ENCODE peak calls at places on chromosome 16, in nine cellular contexts. One of them, this sample, is unnamed.

GRCh38 chr16:1224558-1224957 is 510 bp downstream of the TPSG1 start:
- DNase-seq in lower leg skin: no peak
- DNase-seq in CD8-positive, alpha-beta T cell: no peak
- DNase-seq in HFF-Myc: no peak
- DNase-seq in AG04450: no peak
- DNase-seq in psoas muscle: no peak
- DNase-seq in testis: no peak
- DNase-seq in neural progenitor cell: no peak
- DNase-seq in Panc1: no peak
- DNase-seq in this sample: no peak

GRCh38 chr16:49092704-49093103 is 188.9 kb downstream of the CBLN1 start:
- DNase-seq in lower leg skin: no peak
- DNase-seq in CD8-positive, alpha-beta T cell: no peak
- DNase-seq in HFF-Myc: no peak
- DNase-seq in AG04450: no peak
- DNase-seq in psoas muscle: no peak
- DNase-seq in testis: no peak
- DNase-seq in neural progenitor cell: no peak
- DNase-seq in Panc1: no peak
- DNase-seq in this sample: no peak

GRCh38 chr16:74731853-74732477 is 31.3 kb upstream of the MLKL start:
- DNase-seq in lower leg skin: no peak
- DNase-seq in CD8-positive, alpha-beta T cell: no peak
- DNase-seq in HFF-Myc: no peak
- DNase-seq in AG04450: no peak
- DNase-seq in psoas muscle: no peak
- DNase-seq in testis: no peak
- DNase-seq in neural progenitor cell: no peak
- DNase-seq in Panc1: no peak
- DNase-seq in this sample: no peak

GRCh38 chr16:30429678-30430427 is at the start of gene DCTPP1:
- DNase-seq in lower leg skin: peak; percentile 97
- DNase-seq in CD8-positive, alpha-beta T cell: peak; percentile 89
- DNase-seq in HFF-Myc: peak; percentile 98
- DNase-seq in AG04450: peak; percentile 91
- DNase-seq in psoas muscle: peak; percentile 94
- DNase-seq in testis: peak; percentile 98
- DNase-seq in neural progenitor cell: peak; percentile 99
- DNase-seq in Panc1: peak; percentile 99
- DNase-seq in this sample: peak; percentile 96

GRCh38 chr16:55656695-55657092 is 906 bp downstream of the SLC6A2 start:
- DNase-seq in lower leg skin: no peak
- DNase-seq in CD8-positive, alpha-beta T cell: no peak
- DNase-seq in HFF-Myc: no peak
- DNase-seq in AG04450: no peak
- DNase-seq in psoas muscle: no peak
- DNase-seq in testis: no peak
- DNase-seq in neural progenitor cell: no peak
- DNase-seq in Panc1: no peak
- DNase-seq in this sample: no peak

GRCh38 chr16:69820926-69821541 is 58.9 kb downstream of the WWP2 start:
- DNase-seq in lower leg skin: no peak
- DNase-seq in CD8-positive, alpha-beta T cell: no peak
- DNase-seq in HFF-Myc: peak; percentile 48
- DNase-seq in AG04450: no peak
- DNase-seq in psoas muscle: peak; percentile 23
- DNase-seq in testis: peak; percentile 74
- DNase-seq in neural progenitor cell: no peak
- DNase-seq in Panc1: no peak
- DNase-seq in this sample: no peak

GRCh38 chr16:11251525-11252481 is 4.2 kb downstream of the SOCS1 start:
- DNase-seq in lower leg skin: no peak
- DNase-seq in CD8-positive, alpha-beta T cell: peak; percentile 58
- DNase-seq in HFF-Myc: no peak
- DNase-seq in AG04450: peak; percentile 63
- DNase-seq in psoas muscle: no peak
- DNase-seq in testis: no peak
- DNase-seq in neural progenitor cell: no peak
- DNase-seq in Panc1: no peak
- DNase-seq in this sample: no peak

GRCh38 chr16:46949216-46949892 is 24.1 kb downstream of the DNAJA2 start:
- DNase-seq in lower leg skin: no peak
- DNase-seq in CD8-positive, alpha-beta T cell: no peak
- DNase-seq in HFF-Myc: no peak
- DNase-seq in AG04450: no peak
- DNase-seq in psoas muscle: no peak
- DNase-seq in testis: no peak
- DNase-seq in neural progenitor cell: no peak
- DNase-seq in Panc1: no peak
- DNase-seq in this sample: no peak

GRCh38 chr16:88731699-88732098 is 25.4 kb downstream of the CTU2 start:
- DNase-seq in lower leg skin: no peak
- DNase-seq in CD8-positive, alpha-beta T cell: no peak
- DNase-seq in HFF-Myc: no peak
- DNase-seq in AG04450: no peak
- DNase-seq in psoas muscle: no peak
- DNase-seq in testis: no peak
- DNase-seq in neural progenitor cell: no peak
- DNase-seq in Panc1: no peak
- DNase-seq in this sample: no peak

GRCh38 chr16:12602811-12603698 is 200.6 kb downstream of the CPPED1 start:
- DNase-seq in lower leg skin: no peak
- DNase-seq in CD8-positive, alpha-beta T cell: no peak
- DNase-seq in HFF-Myc: no peak
- DNase-seq in AG04450: no peak
- DNase-seq in psoas muscle: no peak
- DNase-seq in testis: no peak
- DNase-seq in neural progenitor cell: no peak
- DNase-seq in Panc1: no peak
- DNase-seq in this sample: no peak

GRCh38 chr16:48576927-48577326 is 33.1 kb downstream of the N4BP1 start:
- DNase-seq in lower leg skin: no peak
- DNase-seq in CD8-positive, alpha-beta T cell: no peak
- DNase-seq in HFF-Myc: no peak
- DNase-seq in AG04450: no peak
- DNase-seq in psoas muscle: no peak
- DNase-seq in testis: no peak
- DNase-seq in neural progenitor cell: no peak
- DNase-seq in Panc1: no peak
- DNase-seq in this sample: no peak

GRCh38 chr16:52964290-52964689 is 88.4 kb downstream of the CHD9NB start:
- DNase-seq in lower leg skin: no peak
- DNase-seq in CD8-positive, alpha-beta T cell: no peak
- DNase-seq in HFF-Myc: no peak
- DNase-seq in AG04450: no peak
- DNase-seq in psoas muscle: no peak
- DNase-seq in testis: no peak
- DNase-seq in neural progenitor cell: peak; percentile 89
- DNase-seq in Panc1: no peak
- DNase-seq in this sample: no peak

GRCh38 chr16:23509763-23510153 is 536 bp downstream of the GGA2 start:
- DNase-seq in lower leg skin: no peak
- DNase-seq in CD8-positive, alpha-beta T cell: no peak
- DNase-seq in HFF-Myc: no peak
- DNase-seq in AG04450: no peak
- DNase-seq in psoas muscle: no peak
- DNase-seq in testis: peak; percentile 50
- DNase-seq in neural progenitor cell: peak; percentile 87
- DNase-seq in Panc1: no peak
- DNase-seq in this sample: peak; percentile 38

GRCh38 chr16:30382398-30383015 is at the start of gene SEPTIN1:
- DNase-seq in lower leg skin: no peak
- DNase-seq in CD8-positive, alpha-beta T cell: peak; percentile 54
- DNase-seq in HFF-Myc: no peak
- DNase-seq in AG04450: no peak
- DNase-seq in psoas muscle: no peak
- DNase-seq in testis: no peak
- DNase-seq in neural progenitor cell: no peak
- DNase-seq in Panc1: no peak
- DNase-seq in this sample: no peak

GRCh38 chr16:51556694-51557327 is 405.7 kb upstream of the SALL1 start:
- DNase-seq in lower leg skin: peak; percentile 26
- DNase-seq in CD8-positive, alpha-beta T cell: no peak
- DNase-seq in HFF-Myc: peak; percentile 92
- DNase-seq in AG04450: peak; percentile 77
- DNase-seq in psoas muscle: peak; percentile 13
- DNase-seq in testis: no peak
- DNase-seq in neural progenitor cell: no peak
- DNase-seq in Panc1: no peak
- DNase-seq in this sample: no peak

GRCh38 chr16:19137201-19137601 is 23.4 kb downstream of the ITPRIPL2 start:
- DNase-seq in lower leg skin: no peak
- DNase-seq in CD8-positive, alpha-beta T cell: no peak
- DNase-seq in HFF-Myc: no peak
- DNase-seq in AG04450: no peak
- DNase-seq in psoas muscle: no peak
- DNase-seq in testis: no peak
- DNase-seq in neural progenitor cell: no peak
- DNase-seq in Panc1: no peak
- DNase-seq in this sample: no peak

GRCh38 chr16:56950881-56951771 is 10.6 kb upstream of the CETP start:
- DNase-seq in lower leg skin: no peak
- DNase-seq in CD8-positive, alpha-beta T cell: no peak
- DNase-seq in HFF-Myc: no peak
- DNase-seq in AG04450: no peak
- DNase-seq in psoas muscle: no peak
- DNase-seq in testis: peak; percentile 44
- DNase-seq in neural progenitor cell: peak; percentile 77
- DNase-seq in Panc1: no peak
- DNase-seq in this sample: no peak

GRCh38 chr16:66898207-66898606 is 17.9 kb downstream of the PDP2 start:
- DNase-seq in lower leg skin: no peak
- DNase-seq in CD8-positive, alpha-beta T cell: no peak
- DNase-seq in HFF-Myc: no peak
- DNase-seq in AG04450: no peak
- DNase-seq in psoas muscle: no peak
- DNase-seq in testis: peak; percentile 84
- DNase-seq in neural progenitor cell: no peak
- DNase-seq in Panc1: no peak
- DNase-seq in this sample: peak; percentile 58

GRCh38 chr16:62732101-62732500 is 695.9 kb upstream of the CDH8 start:
- DNase-seq in lower leg skin: no peak
- DNase-seq in CD8-positive, alpha-beta T cell: no peak
- DNase-seq in HFF-Myc: no peak
- DNase-seq in AG04450: no peak
- DNase-seq in psoas muscle: no peak
- DNase-seq in testis: no peak
- DNase-seq in neural progenitor cell: no peak
- DNase-seq in Panc1: no peak
- DNase-seq in this sample: no peak

GRCh38 chr16:88662222-88662842 is 559 bp downstream of the MVD start:
- DNase-seq in lower leg skin: no peak
- DNase-seq in CD8-positive, alpha-beta T cell: no peak
- DNase-seq in HFF-Myc: no peak
- DNase-seq in AG04450: no peak
- DNase-seq in psoas muscle: peak; percentile 21
- DNase-seq in testis: no peak
- DNase-seq in neural progenitor cell: peak; percentile 49
- DNase-seq in Panc1: no peak
- DNase-seq in this sample: no peak

GRCh38 chr16:88792078-88792550 is 7.1 kb upstream of the PIEZO1 start:
- DNase-seq in lower leg skin: no peak
- DNase-seq in CD8-positive, alpha-beta T cell: no peak
- DNase-seq in HFF-Myc: no peak
- DNase-seq in AG04450: no peak
- DNase-seq in psoas muscle: no peak
- DNase-seq in testis: no peak
- DNase-seq in neural progenitor cell: no peak
- DNase-seq in Panc1: no peak
- DNase-seq in this sample: no peak

GRCh38 chr16:79994413-79994812 is 393.9 kb upstream of the MAF start:
- DNase-seq in lower leg skin: no peak
- DNase-seq in CD8-positive, alpha-beta T cell: no peak
- DNase-seq in HFF-Myc: no peak
- DNase-seq in AG04450: no peak
- DNase-seq in psoas muscle: no peak
- DNase-seq in testis: no peak
- DNase-seq in neural progenitor cell: no peak
- DNase-seq in Panc1: no peak
- DNase-seq in this sample: no peak
- H3K4me3 ChIP-seq in lower leg skin: no peak overlapping the region
- H3K4me3 ChIP-seq in CD8-positive, alpha-beta T cell: no peak overlapping the region
- H3K4me3 ChIP-seq in HFF-Myc: no peak overlapping the region
- H3K4me3 ChIP-seq in AG04450: no peak overlapping the region
- H3K4me3 ChIP-seq in psoas muscle: no peak overlapping the region
- H3K4me3 ChIP-seq in testis: no peak overlapping the region
- H3K4me3 ChIP-seq in neural progenitor cell: no peak overlapping the region
- H3K4me3 ChIP-seq in Panc1: no peak overlapping the region
- H3K4me3 ChIP-seq in this sample: no peak overlapping the region

DNA sequence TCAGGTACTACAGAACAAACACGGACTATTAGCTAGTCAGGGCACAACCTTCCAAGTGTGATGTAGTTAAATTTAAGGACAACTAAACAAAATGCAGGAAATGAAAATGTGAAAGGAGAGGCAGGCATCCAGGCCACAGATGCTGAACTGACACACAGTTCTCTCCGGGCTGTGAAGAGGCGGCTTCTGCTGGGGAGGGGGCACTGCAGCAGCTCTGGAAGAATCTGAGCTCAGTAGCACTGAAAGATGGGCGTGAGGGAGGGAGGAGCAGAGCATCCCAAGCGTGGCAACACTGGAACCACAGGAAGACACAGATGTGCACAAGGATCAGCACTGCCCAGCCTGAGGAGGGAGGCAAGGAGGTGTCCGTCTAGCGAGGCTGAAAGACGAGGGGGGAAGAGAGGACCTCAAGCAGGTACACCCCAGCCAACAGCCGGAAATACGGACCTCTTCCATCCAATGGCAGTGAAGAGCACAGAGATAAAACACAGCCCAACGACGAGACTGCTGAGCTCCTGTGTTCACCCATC is 11.4 kb downstream of the MBTPS1 start:
- DNase-seq in lower leg skin: no peak
- DNase-seq in CD8-positive, alpha-beta T cell: no peak
- DNase-seq in HFF-Myc: no peak
- DNase-seq in AG04450: no peak
- DNase-seq in psoas muscle: no peak
- DNase-seq in testis: no peak
- DNase-seq in neural progenitor cell: no peak
- DNase-seq in Panc1: no peak
- DNase-seq in this sample: no peak
- H3K4me3 ChIP-seq in lower leg skin: no peak overlapping the region
- H3K4me3 ChIP-seq in CD8-positive, alpha-beta T cell: no peak overlapping the region
- H3K4me3 ChIP-seq in HFF-Myc: no peak overlapping the region
- H3K4me3 ChIP-seq in AG04450: no peak overlapping the region
- H3K4me3 ChIP-seq in psoas muscle: no peak overlapping the region
- H3K4me3 ChIP-seq in testis: no peak overlapping the region
- H3K4me3 ChIP-seq in neural progenitor cell: no peak overlapping the region
- H3K4me3 ChIP-seq in Panc1: no peak overlapping the region
- H3K4me3 ChIP-seq in this sample: no peak overlapping the region

GRCh38 chr16:68737730-68738590 is 868 bp downstream of the CDH1 start:
- DNase-seq in lower leg skin: no peak
- DNase-seq in CD8-positive, alpha-beta T cell: no peak
- DNase-seq in HFF-Myc: no peak
- DNase-seq in AG04450: no peak
- DNase-seq in psoas muscle: no peak
- DNase-seq in testis: peak; percentile 17
- DNase-seq in neural progenitor cell: peak; percentile 23
- DNase-seq in Panc1: no peak
- DNase-seq in this sample: no peak
- H3K4me3 ChIP-seq in lower leg skin: peak overlapping the region; percentile 40
- H3K4me3 ChIP-seq in CD8-positive, alpha-beta T cell: no peak overlapping the region
- H3K4me3 ChIP-seq in HFF-Myc: no peak overlapping the region
- H3K4me3 ChIP-seq in AG04450: no peak overlapping the region
- H3K4me3 ChIP-seq in psoas muscle: no peak overlapping the region
- H3K4me3 ChIP-seq in testis: peak overlapping the region; percentile 61
- H3K4me3 ChIP-seq in neural progenitor cell: peak overlapping the region; percentile 58
- H3K4me3 ChIP-seq in Panc1: peak overlapping the region; percentile 48
- H3K4me3 ChIP-seq in this sample: no peak overlapping the region

GRCh38 chr16:82201906-82202305 is 31.9 kb upstream of the MPHOSPH6 start:
- DNase-seq in lower leg skin: no peak
- DNase-seq in CD8-positive, alpha-beta T cell: no peak
- DNase-seq in HFF-Myc: no peak
- DNase-seq in AG04450: no peak
- DNase-seq in psoas muscle: no peak
- DNase-seq in testis: no peak
- DNase-seq in neural progenitor cell: no peak
- DNase-seq in Panc1: no peak
- DNase-seq in this sample: no peak
- H3K4me3 ChIP-seq in lower leg skin: no peak overlapping the region
- H3K4me3 ChIP-seq in CD8-positive, alpha-beta T cell: no peak overlapping the region
- H3K4me3 ChIP-seq in HFF-Myc: no peak overlapping the region
- H3K4me3 ChIP-seq in AG04450: no peak overlapping the region
- H3K4me3 ChIP-seq in psoas muscle: no peak overlapping the region
- H3K4me3 ChIP-seq in testis: no peak overlapping the region
- H3K4me3 ChIP-seq in neural progenitor cell: no peak overlapping the region
- H3K4me3 ChIP-seq in Panc1: no peak overlapping the region
- H3K4me3 ChIP-seq in this sample: no peak overlapping the region